ENCODE peak calls at places on chromosomes 3 and 15, in eight cellular contexts. P is Panc1; B is G401; H is aorta; W is Right ventricle myocardium superior; U is mesendoderm; K is NCI-H510A treated with DMSO at 0.1 percent for 48 hours; N is Jurkat, Clone E6-1. X is an unnamed sample.

GRCh38 chr3:122826315-122826714 is 31.4 kb downstream of the SLC49A4 start:
- DNase-seq in P (no peak), B (no peak), H (no peak), W (no peak), U (no peak), K (no peak), N (no peak), X (no peak)

GRCh38 chr3:139353920-139354556 is 10.2 kb downstream of the MRPS22 start:
- DNase-seq in P (peak), B (peak), H (no peak), W (no peak), U (peak), K (peak), N (no peak), X (no peak)

GRCh38 chr3:22735373-22735772 is 467.8 kb upstream of the UBE2E2 start:
- DNase-seq in P (no peak), B (no peak), H (no peak), W (no peak), U (no peak), K (no peak), N (no peak), X (no peak)

GRCh38 chr15:82133251-82133650 is 87.4 kb upstream of the MEX3B start:
- DNase-seq in P (no peak), B (no peak), H (no peak), W (no peak), U (no peak), K (peak), N (no peak), X (no peak)

GRCh38 chr3:36166477-36166876 is 213.8 kb upstream of the STAC start:
- DNase-seq in P (peak), B (no peak), H (no peak), W (no peak), U (peak), K (no peak), N (no peak), X (no peak)

GRCh38 chr15:75721462-75721922 is 8.8 kb upstream of the CSPG4 start:
- DNase-seq in P (no peak), B (no peak), H (peak), W (peak), U (no peak), K (no peak), N (no peak), X (no peak)

GRCh38 chr3:172201990-172202318 is 162.6 kb downstream of the FNDC3B start:
- DNase-seq in P (no peak), B (no peak), H (no peak), W (no peak), U (peak), K (peak), N (no peak), X (no peak)

GRCh38 chr3:164864454-164864853 is 213.8 kb downstream of the SI start:
- DNase-seq in P (no peak), B (no peak), H (no peak), W (no peak), U (no peak), K (no peak), N (no peak), X (no peak)

GRCh38 chr3:101998256-101998926 is 149.1 kb downstream of the NFKBIZ start:
- DNase-seq in P (no peak), B (no peak), H (no peak), W (no peak), U (no peak), K (no peak), N (no peak), X (no peak)